ENCODE peak calls at places on chromosomes 4 and X, in six cellular contexts. One of them, this sample, is unnamed.

GRCh38 chrX:15515931-15516330 is 15.3 kb downstream of the BMX start:
- DNase-seq in mucosa of descending colon: no peak
- DNase-seq in upper lobe of left lung: no peak
- DNase-seq in bronchial epithelial cell: no peak
- DNase-seq in CD8-positive, alpha-beta T cell: no peak
- DNase-seq in GM06990: no peak
- DNase-seq in this sample: no peak

GRCh38 chrX:103376118-103376978 is at the start of gene BEX3:
- DNase-seq in GM06990: peak; percentile 11
- DNase-seq in upper lobe of left lung: peak; percentile 89
- DNase-seq in mucosa of descending colon: peak; percentile 68
- DNase-seq in bronchial epithelial cell: no peak
- DNase-seq in CD8-positive, alpha-beta T cell: peak; percentile 32
- DNase-seq in this sample: no peak

GRCh38 chr4:87009095-87009648 is 74.4 kb downstream of the AFF1 start:
- DNase-seq in mucosa of descending colon: no peak
- DNase-seq in GM06990: no peak
- DNase-seq in upper lobe of left lung: no peak
- DNase-seq in CD8-positive, alpha-beta T cell: no peak
- DNase-seq in bronchial epithelial cell: peak; percentile 20
- DNase-seq in this sample: no peak

GRCh38 chr4:143482753-143483362 is 30.6 kb upstream of the SMARCA5 start:
- DNase-seq in mucosa of descending colon: no peak
- DNase-seq in bronchial epithelial cell: peak; percentile 54
- DNase-seq in upper lobe of left lung: no peak
- DNase-seq in GM06990: peak; percentile 13
- DNase-seq in CD8-positive, alpha-beta T cell: no peak
- DNase-seq in this sample: no peak

GRCh38 chr4:8198206-8198905 is 734 bp upstream of the SH3TC1 start:
- DNase-seq in bronchial epithelial cell: peak; percentile 87
- DNase-seq in GM06990: no peak
- DNase-seq in CD8-positive, alpha-beta T cell: no peak
- DNase-seq in mucosa of descending colon: peak; percentile 75
- DNase-seq in upper lobe of left lung: peak; percentile 73
- DNase-seq in this sample: no peak

GRCh38 chrX:23503835-23504539 is 163.3 kb upstream of the PRDX4 start:
- DNase-seq in upper lobe of left lung: no peak
- DNase-seq in bronchial epithelial cell: peak; percentile 88
- DNase-seq in CD8-positive, alpha-beta T cell: no peak
- DNase-seq in GM06990: no peak
- DNase-seq in mucosa of descending colon: peak; percentile 66
- DNase-seq in this sample: peak; percentile 53

GRCh38 chrX:21586001-21586400 is 72.1 kb downstream of the KLHL34 start:
- DNase-seq in GM06990: no peak
- DNase-seq in bronchial epithelial cell: no peak
- DNase-seq in upper lobe of left lung: no peak
- DNase-seq in mucosa of descending colon: no peak
- DNase-seq in CD8-positive, alpha-beta T cell: no peak
- DNase-seq in this sample: no peak

GRCh38 chr4:8337083-8337482 is 67.5 kb downstream of the HTRA3 start:
- DNase-seq in bronchial epithelial cell: no peak
- DNase-seq in GM06990: no peak
- DNase-seq in mucosa of descending colon: no peak
- DNase-seq in CD8-positive, alpha-beta T cell: no peak
- DNase-seq in upper lobe of left lung: no peak
- DNase-seq in this sample: no peak

GRCh38 chrX:40097492-40098263 is at the start of gene BCOR:
- DNase-seq in mucosa of descending colon: peak; percentile 87
- DNase-seq in GM06990: peak; percentile 74
- DNase-seq in upper lobe of left lung: peak; percentile 93
- DNase-seq in bronchial epithelial cell: no peak
- DNase-seq in CD8-positive, alpha-beta T cell: peak; percentile 76
- DNase-seq in this sample: peak; percentile 71

GRCh38 chr4:121655320-121656268 is 41.2 kb downstream of the ANXA5 start:
- DNase-seq in upper lobe of left lung: no peak
- DNase-seq in mucosa of descending colon: no peak
- DNase-seq in CD8-positive, alpha-beta T cell: no peak
- DNase-seq in GM06990: no peak
- DNase-seq in bronchial epithelial cell: no peak
- DNase-seq in this sample: no peak

GRCh38 chr4:40662962-40663604 is 33.4 kb upstream of the RBM47 start:
- DNase-seq in upper lobe of left lung: no peak
- DNase-seq in GM06990: no peak
- DNase-seq in mucosa of descending colon: no peak
- DNase-seq in bronchial epithelial cell: peak; percentile 93
- DNase-seq in CD8-positive, alpha-beta T cell: no peak
- DNase-seq in this sample: no peak

GRCh38 chr4:82975792-82976191 is 34.8 kb downstream of the LIN54 start:
- DNase-seq in CD8-positive, alpha-beta T cell: no peak
- DNase-seq in bronchial epithelial cell: no peak
- DNase-seq in GM06990: no peak
- DNase-seq in mucosa of descending colon: no peak
- DNase-seq in upper lobe of left lung: no peak
- DNase-seq in this sample: no peak

GRCh38 chrX:151713859-151714258 is 2.0 kb upstream of the FATE1 start:
- DNase-seq in upper lobe of left lung: no peak
- DNase-seq in mucosa of descending colon: no peak
- DNase-seq in CD8-positive, alpha-beta T cell: no peak
- DNase-seq in bronchial epithelial cell: peak; percentile 7
- DNase-seq in GM06990: no peak
- DNase-seq in this sample: no peak

GRCh38 chr4:53151489-53151788 is 214.4 kb downstream of the SCFD2 start:
- DNase-seq in GM06990: no peak
- DNase-seq in upper lobe of left lung: no peak
- DNase-seq in CD8-positive, alpha-beta T cell: no peak
- DNase-seq in bronchial epithelial cell: no peak
- DNase-seq in mucosa of descending colon: no peak
- DNase-seq in this sample: no peak

GRCh38 chr4:143586080-143586479 is 72.6 kb downstream of the SMARCA5 start:
- DNase-seq in mucosa of descending colon: no peak
- DNase-seq in bronchial epithelial cell: peak; percentile 0
- DNase-seq in upper lobe of left lung: no peak
- DNase-seq in GM06990: no peak
- DNase-seq in CD8-positive, alpha-beta T cell: no peak
- DNase-seq in this sample: no peak

DNA sequence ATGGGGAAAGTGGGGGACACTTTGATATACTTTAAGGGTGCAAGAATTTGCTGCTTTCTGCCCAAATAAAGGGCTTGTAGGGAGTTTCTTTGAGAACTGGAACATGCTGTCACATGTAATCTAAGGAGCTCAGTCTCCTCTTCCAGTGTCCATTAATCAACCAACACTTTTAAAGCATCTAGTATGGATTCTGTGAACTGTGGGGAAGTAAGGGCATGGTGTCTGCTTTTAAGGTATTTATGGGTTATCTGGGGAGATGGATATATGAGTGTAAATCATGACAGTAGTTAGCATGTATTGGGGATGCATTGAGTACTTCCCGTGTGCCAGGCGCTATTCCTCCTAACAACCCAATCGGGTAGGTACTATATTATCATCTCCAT is 151.2 kb downstream of the SPRY1 start:
- DNase-seq in CD8-positive, alpha-beta T cell: no peak
- DNase-seq in mucosa of descending colon: no peak
- DNase-seq in upper lobe of left lung: no peak
- DNase-seq in GM06990: no peak
- DNase-seq in bronchial epithelial cell: no peak
- DNase-seq in this sample: no peak
- H3K4me3 ChIP-seq in CD8-positive, alpha-beta T cell: no peak overlapping the region
- H3K4me3 ChIP-seq in mucosa of descending colon: no peak overlapping the region
- H3K4me3 ChIP-seq in upper lobe of left lung: no peak overlapping the region
- H3K4me3 ChIP-seq in GM06990: no peak overlapping the region
- H3K4me3 ChIP-seq in bronchial epithelial cell: no peak overlapping the region
- H3K4me3 ChIP-seq in this sample: no peak overlapping the region

GRCh38 chr4:42265782-42266602 is 113.5 kb upstream of the BEND4 start:
- DNase-seq in bronchial epithelial cell: no peak
- DNase-seq in GM06990: no peak
- DNase-seq in CD8-positive, alpha-beta T cell: no peak
- DNase-seq in upper lobe of left lung: peak; percentile 73
- DNase-seq in mucosa of descending colon: no peak
- DNase-seq in this sample: no peak

GRCh38 chr4:42268824-42269223 is 116.4 kb upstream of the BEND4 start:
- DNase-seq in mucosa of descending colon: no peak
- DNase-seq in bronchial epithelial cell: no peak
- DNase-seq in GM06990: no peak
- DNase-seq in CD8-positive, alpha-beta T cell: no peak
- DNase-seq in upper lobe of left lung: no peak
- DNase-seq in this sample: no peak

GRCh38 chr4:42267724-42268123 is 115.3 kb upstream of the BEND4 start:
- DNase-seq in bronchial epithelial cell: no peak
- DNase-seq in GM06990: no peak
- DNase-seq in upper lobe of left lung: no peak
- DNase-seq in mucosa of descending colon: no peak
- DNase-seq in CD8-positive, alpha-beta T cell: no peak
- DNase-seq in this sample: no peak

DNA sequence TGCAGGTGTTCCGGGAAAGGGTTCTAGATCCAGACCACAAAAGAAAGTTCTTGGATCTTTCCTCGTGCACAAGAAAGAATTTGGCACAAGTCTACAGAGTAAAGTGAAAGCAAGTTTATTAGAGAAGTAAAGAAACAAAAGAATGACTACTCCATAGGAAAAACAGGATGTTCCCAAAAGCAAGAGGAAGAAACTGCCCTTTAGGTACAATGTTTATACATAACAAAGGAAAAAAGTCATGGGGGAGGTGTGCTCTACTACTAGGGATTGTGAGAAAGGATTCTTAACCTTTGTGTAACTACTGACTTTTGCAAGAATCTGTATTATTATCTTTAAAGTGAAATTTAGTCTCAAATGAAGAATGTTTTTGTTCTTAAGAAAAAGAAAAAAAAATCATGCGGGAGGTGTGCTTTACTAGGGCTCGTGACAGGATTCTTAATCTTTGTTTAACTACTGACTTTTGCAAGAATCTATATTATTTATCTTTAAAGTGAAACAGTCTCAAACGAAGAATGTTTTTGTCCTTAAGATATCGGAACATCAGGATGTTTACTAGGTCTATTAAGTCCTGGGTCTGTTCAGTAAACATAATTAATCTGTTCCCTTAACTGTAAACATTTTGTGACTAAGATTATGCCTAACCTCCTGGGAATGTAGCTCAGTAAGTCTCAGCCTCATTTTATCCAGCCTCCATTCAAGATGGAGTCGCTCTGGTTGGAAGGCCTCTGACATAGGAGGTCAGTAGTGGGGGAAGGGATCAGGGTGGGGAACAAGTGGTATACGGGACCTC is 110.4 kb upstream of the BEND4 start:
- DNase-seq in GM06990: no peak
- DNase-seq in CD8-positive, alpha-beta T cell: no peak
- DNase-seq in mucosa of descending colon: no peak
- DNase-seq in bronchial epithelial cell: no peak
- DNase-seq in upper lobe of left lung: no peak
- DNase-seq in this sample: no peak
- H3K4me3 ChIP-seq in GM06990: no peak overlapping the region
- H3K4me3 ChIP-seq in CD8-positive, alpha-beta T cell: no peak overlapping the region
- H3K4me3 ChIP-seq in mucosa of descending colon: no peak overlapping the region
- H3K4me3 ChIP-seq in bronchial epithelial cell: no peak overlapping the region
- H3K4me3 ChIP-seq in upper lobe of left lung: no peak overlapping the region
- H3K4me3 ChIP-seq in this sample: no peak overlapping the region

GRCh38 chr4:92304636-92305035 is 870 bp downstream of the GRID2 start:
- DNase-seq in bronchial epithelial cell: no peak
- DNase-seq in upper lobe of left lung: no peak
- DNase-seq in GM06990: no peak
- DNase-seq in mucosa of descending colon: no peak
- DNase-seq in CD8-positive, alpha-beta T cell: no peak
- DNase-seq in this sample: no peak

GRCh38 chr4:92307886-92308285 is 4.1 kb downstream of the GRID2 start:
- DNase-seq in CD8-positive, alpha-beta T cell: no peak
- DNase-seq in upper lobe of left lung: no peak
- DNase-seq in bronchial epithelial cell: no peak
- DNase-seq in GM06990: no peak
- DNase-seq in mucosa of descending colon: no peak
- DNase-seq in this sample: no peak

GRCh38 chr4:92305148-92305877 is 1.5 kb downstream of the GRID2 start:
- DNase-seq in bronchial epithelial cell: peak; percentile 7
- DNase-seq in upper lobe of left lung: peak; percentile 86
- DNase-seq in mucosa of descending colon: peak; percentile 55
- DNase-seq in GM06990: no peak
- DNase-seq in CD8-positive, alpha-beta T cell: no peak
- DNase-seq in this sample: no peak

GRCh38 chr4:92307156-92307555 is 3.4 kb downstream of the GRID2 start:
- DNase-seq in mucosa of descending colon: no peak
- DNase-seq in bronchial epithelial cell: no peak
- DNase-seq in GM06990: no peak
- DNase-seq in CD8-positive, alpha-beta T cell: no peak
- DNase-seq in upper lobe of left lung: no peak
- DNase-seq in this sample: no peak

GRCh38 chr4:92305878-92306520 is 2.2 kb downstream of the GRID2 start:
- DNase-seq in upper lobe of left lung: peak; percentile 48
- DNase-seq in mucosa of descending colon: no peak
- DNase-seq in bronchial epithelial cell: no peak
- DNase-seq in CD8-positive, alpha-beta T cell: no peak
- DNase-seq in GM06990: no peak
- DNase-seq in this sample: no peak
- H3K4me3 ChIP-seq in upper lobe of left lung: peak overlapping the region; percentile 9
- H3K4me3 ChIP-seq in mucosa of descending colon: no peak overlapping the region
- H3K4me3 ChIP-seq in bronchial epithelial cell: no peak overlapping the region
- H3K4me3 ChIP-seq in CD8-positive, alpha-beta T cell: no peak overlapping the region
- H3K4me3 ChIP-seq in GM06990: no peak overlapping the region
- H3K4me3 ChIP-seq in this sample: peak overlapping the region; percentile 11

DNA sequence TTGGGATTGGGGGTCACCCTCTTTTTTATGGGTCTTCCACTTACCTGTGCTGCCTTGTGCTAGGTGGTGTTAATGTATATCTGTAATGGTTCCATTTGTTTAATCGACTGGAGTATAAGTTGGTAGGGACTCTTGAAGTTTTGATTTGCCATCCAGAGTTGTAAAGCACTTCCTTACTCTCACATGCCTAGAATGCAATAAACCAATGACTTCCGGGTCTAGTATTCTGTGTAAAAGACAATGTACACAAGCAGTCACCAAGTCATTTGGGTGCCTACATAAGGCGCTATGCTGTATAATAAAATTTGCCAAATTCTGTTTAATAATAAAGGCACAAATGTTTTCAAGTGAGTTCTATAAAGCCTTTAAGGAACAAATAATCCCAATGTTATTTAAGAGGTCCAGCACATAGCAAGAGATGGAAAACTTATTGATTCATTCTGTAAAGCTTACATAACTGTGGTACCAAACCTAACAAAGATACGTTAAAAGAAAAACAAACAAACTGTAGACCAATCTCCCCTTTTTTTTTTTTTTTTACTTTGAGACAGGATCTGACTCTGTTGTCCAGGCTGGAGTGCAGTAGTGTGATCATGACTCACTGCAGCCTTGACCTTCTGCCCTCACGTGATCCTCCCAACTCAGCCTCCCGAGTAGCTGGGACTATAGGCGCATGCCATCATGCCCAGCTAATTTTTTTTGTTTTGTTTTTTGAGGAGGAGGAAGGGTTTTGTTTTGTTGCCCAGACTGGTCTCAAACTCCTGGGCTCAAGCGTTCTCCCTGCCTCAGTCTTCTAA is 41.5 kb upstream of the HPRT1 start:
- DNase-seq in CD8-positive, alpha-beta T cell: no peak
- DNase-seq in GM06990: no peak
- DNase-seq in bronchial epithelial cell: no peak
- DNase-seq in upper lobe of left lung: no peak
- DNase-seq in mucosa of descending colon: no peak
- DNase-seq in this sample: no peak
- H3K4me3 ChIP-seq in CD8-positive, alpha-beta T cell: no peak overlapping the region
- H3K4me3 ChIP-seq in GM06990: no peak overlapping the region
- H3K4me3 ChIP-seq in bronchial epithelial cell: no peak overlapping the region
- H3K4me3 ChIP-seq in upper lobe of left lung: no peak overlapping the region
- H3K4me3 ChIP-seq in mucosa of descending colon: no peak overlapping the region
- H3K4me3 ChIP-seq in this sample: no peak overlapping the region

This sample was measured in gastrocnemius medialis.